ENCODE peak calls at places on chromosome 6, in four cellular contexts. C is prostate gland, M is lower lobe of right lung, P is dorsolateral prefrontal cortex. O is an unnamed sample.

GRCh38 chr6:18302561-18303439 is 38.5 kb upstream of the DEK start:
- DNase-seq in M (no peak), C (no peak), P (no peak), O (no peak)

GRCh38 chr6:95496769-95497426 is 80.4 kb upstream of the MANEA start:
- DNase-seq in P (no peak), M (no peak), C (no peak), O (no peak)

GRCh38 chr6:168784426-168784825 is 343.4 kb downstream of the SMOC2 start:
- DNase-seq in C (no peak), M (no peak), P (no peak), O (no peak)

GRCh38 chr6:138897031-138897430 is 91.0 kb downstream of the REPS1 start:
- DNase-seq in C (no peak), M (no peak), P (no peak), O (no peak)

GRCh38 chr6:110628330-110628729 is 151.9 kb upstream of the SLC22A16 start:
- DNase-seq in M (no peak), C (no peak), P (no peak), O (peak)

GRCh38 chr6:34610819-34611477 is 54.8 kb upstream of the SPDEF start:
- DNase-seq in M (no peak), C (no peak), P (no peak), O (peak)

GRCh38 chr6:107489636-107490567 is at the start of gene SOBP:
- DNase-seq in M (peak), P (peak), C (peak), O (no peak)

GRCh38 chr6:26215200-26216014 is 128.2 kb downstream of the HFE start:
- DNase-seq in M (no peak), P (no peak), C (no peak), O (no peak)

GRCh38 chr6:101284131-101284530 is 109.4 kb upstream of the GRIK2 start:
- DNase-seq in C (no peak), P (no peak), M (no peak), O (no peak)

GRCh38 chr6:81751388-81752083 is 945 bp downstream of the TENT5A start:
- DNase-seq in P (no peak), M (peak), C (peak), O (peak)
- H3K27ac ChIP-seq in P (peak), M (peak), C (peak), O (peak)

DNA sequence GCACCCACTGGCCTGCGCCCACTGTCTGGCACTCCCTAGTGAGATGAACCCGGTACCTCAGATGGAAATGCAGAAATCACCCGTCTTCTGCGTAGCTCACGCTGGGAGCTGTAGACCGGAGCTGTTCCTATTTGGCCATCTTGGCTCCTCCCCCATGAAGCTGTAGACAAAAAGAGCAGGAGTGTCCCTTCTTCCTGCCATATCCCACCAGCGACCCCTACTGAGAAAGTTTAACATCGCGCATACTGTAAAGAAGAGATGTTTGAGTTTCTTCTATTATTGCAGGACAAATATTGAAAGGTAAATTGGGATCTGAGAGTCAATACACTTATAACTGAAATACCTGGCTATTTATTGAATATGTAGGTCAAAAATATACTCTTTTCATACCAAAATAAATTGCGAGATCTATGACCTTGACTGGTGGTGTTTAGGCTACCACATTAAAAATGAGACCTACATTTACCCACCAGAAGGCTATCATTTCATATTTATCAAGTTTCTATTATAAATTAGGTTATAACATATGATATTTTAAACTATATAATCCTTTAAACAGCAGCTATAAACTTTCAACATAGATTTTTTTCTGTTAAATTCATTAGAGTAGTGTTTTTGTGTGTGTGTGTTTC is 586.3 kb downstream of the HTR1B start:
- DNase-seq in P (no peak), M (no peak), C (peak), O (peak)
- TF ChIP-seq CTCF in P (no peak), M (peak), C (no peak), O (peak)

DNA sequence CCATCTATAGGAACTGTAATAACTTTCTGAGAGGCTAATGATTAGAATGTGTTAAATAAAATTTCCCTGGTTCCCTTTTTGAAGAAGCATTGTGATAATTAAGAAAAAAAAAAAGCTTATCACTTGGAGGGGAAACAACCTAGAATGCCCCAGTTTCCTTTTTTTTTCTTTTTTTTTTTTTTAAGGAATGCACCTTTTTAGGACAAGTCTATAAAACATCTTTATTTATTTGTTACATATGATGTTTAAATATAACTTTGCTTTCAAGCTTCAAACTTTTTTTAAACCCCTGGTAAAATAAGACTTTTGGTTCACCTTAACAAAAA is 7.3 kb upstream of the MRPS10 start:
- DNase-seq in C (no peak), M (no peak), P (no peak), O (no peak)
- H3K4me3 ChIP-seq in C (no peak), M (no peak), P (no peak), O (no peak)

GRCh38 chr6:10747251-10747972 is at the start of gene TMEM14B:
- DNase-seq in M (peak), C (peak), P (peak), O (peak)

GRCh38 chr6:10745116-10745515 is 2.5 kb upstream of the TMEM14B start:
- DNase-seq in M (no peak), P (no peak), C (no peak), O (no peak)

GRCh38 chr6:10749734-10750133 is 2.1 kb downstream of the TMEM14B start:
- DNase-seq in M (no peak), C (no peak), P (no peak), O (no peak)

GRCh38 chr6:10743514-10743913 is 4.1 kb upstream of the TMEM14B start:
- DNase-seq in M (no peak), C (no peak), P (no peak), O (no peak)

GRCh38 chr6:10746915-10747250 is 722 bp upstream of the TMEM14B start:
- DNase-seq in M (no peak), P (no peak), C (no peak), O (no peak)
- H3K27ac ChIP-seq in M (peak), P (peak), C (peak), O (no peak)

GRCh38 chr6:105136433-105137350 is 43.1 kb downstream of the POPDC3 start:
- DNase-seq in C (peak), M (peak), P (peak), O (peak)
- TF ChIP-seq CTCF in C (no peak), M (no peak), P (peak), O (peak)

GRCh38 chr6:125793863-125794262 is 3.1 kb downstream of the NCOA7 start:
- DNase-seq in M (no peak), C (no peak), P (no peak), O (no peak)

GRCh38 chr6:125793280-125793679 is 2.5 kb downstream of the NCOA7 start:
- DNase-seq in M (no peak), C (no peak), P (peak), O (no peak)

GRCh38 chr6:125791820-125792165 is 1.0 kb downstream of the NCOA7 start:
- DNase-seq in M (no peak), C (no peak), P (no peak), O (no peak)

GRCh38 chr6:125792172-125792571 is 1.4 kb downstream of the NCOA7 start:
- DNase-seq in C (no peak), M (no peak), P (no peak), O (no peak)

DNA sequence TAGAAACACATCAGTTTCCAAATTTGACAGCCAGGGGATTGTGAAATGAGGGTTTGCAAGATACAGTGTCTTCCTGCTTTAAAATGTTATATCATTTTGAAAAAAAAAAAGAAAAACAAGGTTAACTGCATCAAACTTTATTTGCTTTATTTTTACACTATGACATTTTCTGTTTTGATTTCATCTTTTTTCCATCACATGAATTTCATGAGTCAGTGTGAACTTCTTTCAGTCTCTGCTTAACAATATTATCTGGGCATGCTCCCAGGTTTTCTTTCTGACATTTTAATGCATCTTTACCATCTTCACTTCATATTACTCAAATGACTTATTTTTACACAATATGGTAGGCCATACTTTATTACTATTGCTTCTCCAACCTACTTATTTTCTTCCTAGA is 1.9 kb downstream of the NCOA7 start:
- DNase-seq in C (no peak), P (no peak), M (no peak), O (no peak)
- H3K4me3 ChIP-seq in C (no peak), P (peak), M (no peak), O (no peak)

GRCh38 chr6:37624606-37625574 is 72.8 kb downstream of the MDGA1 start:
- DNase-seq in M (peak), P (no peak), C (peak), O (no peak)
- H3K27ac ChIP-seq in M (no peak), P (no peak), C (no peak), O (no peak)

DNA sequence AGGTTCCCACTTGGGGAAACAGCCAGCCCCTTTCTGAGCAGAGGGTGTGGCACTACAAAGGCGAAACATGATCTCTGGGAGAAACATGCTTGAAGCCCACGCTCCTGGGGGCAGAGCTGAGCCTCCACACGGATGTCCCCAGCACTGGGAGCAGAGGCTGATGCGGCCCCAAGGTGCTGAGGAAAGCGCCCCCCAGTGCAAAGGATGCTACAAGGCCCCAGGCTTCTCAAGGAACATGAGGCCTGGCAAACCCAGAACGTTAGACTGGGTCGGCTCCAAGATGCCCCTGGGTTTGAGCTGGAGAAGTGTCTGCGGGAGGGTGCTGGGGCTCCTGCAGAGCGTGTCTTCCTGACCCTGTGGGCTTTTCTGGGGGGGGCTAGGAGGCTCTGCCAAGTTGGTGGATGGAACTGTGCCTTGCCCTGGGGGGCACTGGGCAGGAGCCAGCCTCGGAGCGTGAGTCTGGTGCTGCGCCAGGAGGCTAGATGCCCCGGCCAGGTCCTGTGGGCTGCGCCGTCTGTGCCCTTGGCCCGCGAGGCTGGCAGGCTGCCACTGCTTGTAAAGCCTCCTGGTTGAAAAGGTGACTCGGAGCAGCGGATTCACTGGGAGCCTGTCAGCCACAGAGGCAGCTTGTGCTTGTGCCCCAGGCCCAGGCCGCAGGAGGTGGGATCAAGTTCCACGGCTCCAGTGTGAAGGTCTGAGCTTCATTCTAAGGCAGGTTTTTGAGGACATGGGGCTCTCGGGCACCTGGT is 8.1 kb downstream of the SYNJ2 start:
- DNase-seq in M (peak), P (no peak), C (peak), O (no peak)
- TF ChIP-seq CTCF in M (no peak), P (no peak), C (no peak), O (peak)

DNA sequence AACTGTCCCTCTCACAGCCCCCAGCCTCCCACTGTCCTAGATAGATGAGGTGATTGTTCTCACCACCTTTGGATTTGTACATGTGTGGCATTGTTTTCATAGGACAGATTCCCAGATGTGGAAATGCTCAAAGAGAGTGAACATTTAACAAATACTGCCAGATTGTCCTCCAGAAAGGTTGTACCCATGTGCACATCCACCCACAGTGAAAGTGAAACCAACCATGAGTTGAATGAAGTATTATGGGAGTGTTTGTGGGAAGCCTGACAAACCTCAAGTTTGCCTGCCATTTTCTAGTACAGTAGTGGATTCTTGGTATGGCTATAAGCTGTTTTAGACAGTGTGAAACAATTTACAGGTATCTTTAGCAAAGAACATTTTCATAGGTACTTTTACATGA is 42.7 kb downstream of the ANKRD6 start:
- DNase-seq in M (no peak), P (no peak), C (no peak), O (peak)
- H3K4me3 ChIP-seq in M (no peak), P (no peak), C (no peak), O (no peak)

GRCh38 chr6:14665827-14666724 is 548.5 kb downstream of the CD83 start:
- DNase-seq in P (no peak), C (no peak), M (peak), O (peak)
- H3K27ac ChIP-seq in P (no peak), C (no peak), M (no peak), O (peak)

O was measured in brain microvascular endothelial cell.